ENCODE peak calls at places on chromosomes 12 and 14, in ten cellular contexts. One of them, this sample, is unnamed.

GRCh38 chr12:26318661-26319068 is 123.3 kb downstream of the SSPN start:
- DNase-seq in T-helper 9 cell: no peak
- DNase-seq in hippocampal formation: peak
- DNase-seq in Ammon's horn: peak
- DNase-seq in CD4-positive, alpha-beta T cell: no peak
- DNase-seq in IMR-90: peak
- DNase-seq in pancreas: peak
- DNase-seq in stimulated activated CD4-positive, alpha-beta T cell treated with anti-CD3 and anti-CD28 coated beads, Interleukin-2, amount 100 ng/mL, for 48 hours: no peak
- DNase-seq in NCI-H1092: no peak
- DNase-seq in GM13976: peak
- DNase-seq in this sample: peak

GRCh38 chr12:15701721-15702156 is 87.4 kb downstream of the EPS8 start:
- DNase-seq in IMR-90: peak
- DNase-seq in CD4-positive, alpha-beta T cell: no peak
- DNase-seq in GM13976: no peak
- DNase-seq in pancreas: no peak
- DNase-seq in stimulated activated CD4-positive, alpha-beta T cell treated with anti-CD3 and anti-CD28 coated beads, Interleukin-2, amount 100 ng/mL, for 48 hours: no peak
- DNase-seq in T-helper 9 cell: no peak
- DNase-seq in NCI-H1092: no peak
- DNase-seq in Ammon's horn: no peak
- DNase-seq in hippocampal formation: no peak
- DNase-seq in this sample: no peak

GRCh38 chr12:12007001-12007712 is 63.6 kb upstream of the BCL2L14 start:
- DNase-seq in IMR-90: peak
- DNase-seq in GM13976: peak
- DNase-seq in Ammon's horn: no peak
- DNase-seq in pancreas: no peak
- DNase-seq in NCI-H1092: no peak
- DNase-seq in CD4-positive, alpha-beta T cell: peak
- DNase-seq in stimulated activated CD4-positive, alpha-beta T cell treated with anti-CD3 and anti-CD28 coated beads, Interleukin-2, amount 100 ng/mL, for 48 hours: peak
- DNase-seq in T-helper 9 cell: peak
- DNase-seq in hippocampal formation: no peak
- DNase-seq in this sample: no peak

GRCh38 chr12:109727746-109728726 is 14.4 kb downstream of the FAM222A start:
- DNase-seq in stimulated activated CD4-positive, alpha-beta T cell treated with anti-CD3 and anti-CD28 coated beads, Interleukin-2, amount 100 ng/mL, for 48 hours: no peak
- DNase-seq in GM13976: no peak
- DNase-seq in CD4-positive, alpha-beta T cell: no peak
- DNase-seq in pancreas: no peak
- DNase-seq in Ammon's horn: no peak
- DNase-seq in hippocampal formation: no peak
- DNase-seq in NCI-H1092: no peak
- DNase-seq in T-helper 9 cell: no peak
- DNase-seq in IMR-90: no peak
- DNase-seq in this sample: no peak

GRCh38 chr12:122067966-122068365 is 10.6 kb upstream of the MLXIP start:
- DNase-seq in hippocampal formation: no peak
- DNase-seq in stimulated activated CD4-positive, alpha-beta T cell treated with anti-CD3 and anti-CD28 coated beads, Interleukin-2, amount 100 ng/mL, for 48 hours: no peak
- DNase-seq in GM13976: peak
- DNase-seq in CD4-positive, alpha-beta T cell: peak
- DNase-seq in IMR-90: peak
- DNase-seq in Ammon's horn: no peak
- DNase-seq in pancreas: no peak
- DNase-seq in T-helper 9 cell: no peak
- DNase-seq in NCI-H1092: peak
- DNase-seq in this sample: no peak

GRCh38 chr12:46504494-46504893 is 131.9 kb upstream of the SLC38A2 start:
- DNase-seq in GM13976: no peak
- DNase-seq in stimulated activated CD4-positive, alpha-beta T cell treated with anti-CD3 and anti-CD28 coated beads, Interleukin-2, amount 100 ng/mL, for 48 hours: no peak
- DNase-seq in Ammon's horn: no peak
- DNase-seq in CD4-positive, alpha-beta T cell: no peak
- DNase-seq in IMR-90: no peak
- DNase-seq in T-helper 9 cell: no peak
- DNase-seq in NCI-H1092: no peak
- DNase-seq in pancreas: no peak
- DNase-seq in hippocampal formation: no peak
- DNase-seq in this sample: no peak

GRCh38 chr12:4134434-4134762 is 139.2 kb upstream of the CCND2 start:
- DNase-seq in IMR-90: no peak
- DNase-seq in NCI-H1092: no peak
- DNase-seq in Ammon's horn: no peak
- DNase-seq in CD4-positive, alpha-beta T cell: no peak
- DNase-seq in stimulated activated CD4-positive, alpha-beta T cell treated with anti-CD3 and anti-CD28 coated beads, Interleukin-2, amount 100 ng/mL, for 48 hours: no peak
- DNase-seq in pancreas: no peak
- DNase-seq in T-helper 9 cell: no peak
- DNase-seq in hippocampal formation: no peak
- DNase-seq in GM13976: no peak
- DNase-seq in this sample: no peak

GRCh38 chr12:27333311-27334009 is 824 bp downstream of the BMAL2 start:
- DNase-seq in stimulated activated CD4-positive, alpha-beta T cell treated with anti-CD3 and anti-CD28 coated beads, Interleukin-2, amount 100 ng/mL, for 48 hours: peak
- DNase-seq in GM13976: peak
- DNase-seq in NCI-H1092: no peak
- DNase-seq in T-helper 9 cell: peak
- DNase-seq in IMR-90: no peak
- DNase-seq in Ammon's horn: no peak
- DNase-seq in CD4-positive, alpha-beta T cell: no peak
- DNase-seq in hippocampal formation: no peak
- DNase-seq in pancreas: peak
- DNase-seq in this sample: peak

GRCh38 chr14:79193689-79194477 is 1017.4 kb downstream of the DIO2 start:
- DNase-seq in CD4-positive, alpha-beta T cell: no peak
- DNase-seq in T-helper 9 cell: no peak
- DNase-seq in IMR-90: no peak
- DNase-seq in NCI-H1092: no peak
- DNase-seq in Ammon's horn: no peak
- DNase-seq in GM13976: no peak
- DNase-seq in stimulated activated CD4-positive, alpha-beta T cell treated with anti-CD3 and anti-CD28 coated beads, Interleukin-2, amount 100 ng/mL, for 48 hours: no peak
- DNase-seq in hippocampal formation: no peak
- DNase-seq in pancreas: no peak
- DNase-seq in this sample: no peak

GRCh38 chr14:89589400-89590128 is 172.5 kb upstream of the FOXN3 start:
- DNase-seq in NCI-H1092: no peak
- DNase-seq in IMR-90: no peak
- DNase-seq in pancreas: peak
- DNase-seq in GM13976: peak
- DNase-seq in stimulated activated CD4-positive, alpha-beta T cell treated with anti-CD3 and anti-CD28 coated beads, Interleukin-2, amount 100 ng/mL, for 48 hours: no peak
- DNase-seq in hippocampal formation: no peak
- DNase-seq in Ammon's horn: peak
- DNase-seq in T-helper 9 cell: no peak
- DNase-seq in CD4-positive, alpha-beta T cell: no peak
- DNase-seq in this sample: no peak

GRCh38 chr12:55728185-55728931 is 451 bp downstream of the CD63 start:
- DNase-seq in IMR-90: peak
- DNase-seq in pancreas: peak
- DNase-seq in hippocampal formation: peak
- DNase-seq in T-helper 9 cell: no peak
- DNase-seq in NCI-H1092: no peak
- DNase-seq in CD4-positive, alpha-beta T cell: no peak
- DNase-seq in GM13976: no peak
- DNase-seq in stimulated activated CD4-positive, alpha-beta T cell treated with anti-CD3 and anti-CD28 coated beads, Interleukin-2, amount 100 ng/mL, for 48 hours: no peak
- DNase-seq in Ammon's horn: peak
- DNase-seq in this sample: peak

GRCh38 chr14:94363171-94363624 is 25.2 kb downstream of the SERPINA1 start:
- DNase-seq in NCI-H1092: no peak
- DNase-seq in T-helper 9 cell: no peak
- DNase-seq in Ammon's horn: no peak
- DNase-seq in CD4-positive, alpha-beta T cell: no peak
- DNase-seq in GM13976: no peak
- DNase-seq in pancreas: no peak
- DNase-seq in stimulated activated CD4-positive, alpha-beta T cell treated with anti-CD3 and anti-CD28 coated beads, Interleukin-2, amount 100 ng/mL, for 48 hours: no peak
- DNase-seq in IMR-90: no peak
- DNase-seq in hippocampal formation: no peak
- DNase-seq in this sample: no peak

GRCh38 chr12:2301531-2302461 is 249.0 kb downstream of the CACNA1C start:
- DNase-seq in IMR-90: peak
- DNase-seq in hippocampal formation: no peak
- DNase-seq in T-helper 9 cell: no peak
- DNase-seq in Ammon's horn: no peak
- DNase-seq in pancreas: no peak
- DNase-seq in stimulated activated CD4-positive, alpha-beta T cell treated with anti-CD3 and anti-CD28 coated beads, Interleukin-2, amount 100 ng/mL, for 48 hours: no peak
- DNase-seq in NCI-H1092: no peak
- DNase-seq in CD4-positive, alpha-beta T cell: no peak
- DNase-seq in GM13976: no peak
- DNase-seq in this sample: no peak

GRCh38 chr12:17588968-17589367 is 501.0 kb downstream of the RERGL start:
- DNase-seq in CD4-positive, alpha-beta T cell: no peak
- DNase-seq in T-helper 9 cell: no peak
- DNase-seq in IMR-90: no peak
- DNase-seq in hippocampal formation: no peak
- DNase-seq in GM13976: no peak
- DNase-seq in NCI-H1092: no peak
- DNase-seq in Ammon's horn: no peak
- DNase-seq in stimulated activated CD4-positive, alpha-beta T cell treated with anti-CD3 and anti-CD28 coated beads, Interleukin-2, amount 100 ng/mL, for 48 hours: no peak
- DNase-seq in pancreas: no peak
- DNase-seq in this sample: peak

GRCh38 chr12:13187399-13187798 is 9.1 kb upstream of the EMP1 start:
- DNase-seq in T-helper 9 cell: no peak
- DNase-seq in hippocampal formation: no peak
- DNase-seq in NCI-H1092: no peak
- DNase-seq in Ammon's horn: no peak
- DNase-seq in IMR-90: peak
- DNase-seq in CD4-positive, alpha-beta T cell: no peak
- DNase-seq in stimulated activated CD4-positive, alpha-beta T cell treated with anti-CD3 and anti-CD28 coated beads, Interleukin-2, amount 100 ng/mL, for 48 hours: no peak
- DNase-seq in pancreas: no peak
- DNase-seq in GM13976: no peak
- DNase-seq in this sample: peak

GRCh38 chr14:72801381-72801812 is 92.5 kb downstream of the DPF3 start:
- DNase-seq in GM13976: no peak
- DNase-seq in hippocampal formation: no peak
- DNase-seq in T-helper 9 cell: no peak
- DNase-seq in Ammon's horn: no peak
- DNase-seq in stimulated activated CD4-positive, alpha-beta T cell treated with anti-CD3 and anti-CD28 coated beads, Interleukin-2, amount 100 ng/mL, for 48 hours: no peak
- DNase-seq in NCI-H1092: no peak
- DNase-seq in CD4-positive, alpha-beta T cell: no peak
- DNase-seq in pancreas: no peak
- DNase-seq in IMR-90: peak
- DNase-seq in this sample: no peak

GRCh38 chr12:102232446-102232845 is 34.8 kb upstream of the PMCH start:
- DNase-seq in stimulated activated CD4-positive, alpha-beta T cell treated with anti-CD3 and anti-CD28 coated beads, Interleukin-2, amount 100 ng/mL, for 48 hours: no peak
- DNase-seq in GM13976: no peak
- DNase-seq in IMR-90: peak
- DNase-seq in Ammon's horn: no peak
- DNase-seq in NCI-H1092: no peak
- DNase-seq in pancreas: no peak
- DNase-seq in hippocampal formation: no peak
- DNase-seq in T-helper 9 cell: no peak
- DNase-seq in CD4-positive, alpha-beta T cell: no peak
- DNase-seq in this sample: no peak

GRCh38 chr12:20383612-20384011 is 15.3 kb downstream of the PDE3A start:
- DNase-seq in hippocampal formation: no peak
- DNase-seq in stimulated activated CD4-positive, alpha-beta T cell treated with anti-CD3 and anti-CD28 coated beads, Interleukin-2, amount 100 ng/mL, for 48 hours: no peak
- DNase-seq in pancreas: no peak
- DNase-seq in CD4-positive, alpha-beta T cell: no peak
- DNase-seq in T-helper 9 cell: no peak
- DNase-seq in IMR-90: no peak
- DNase-seq in GM13976: no peak
- DNase-seq in NCI-H1092: no peak
- DNase-seq in Ammon's horn: no peak
- DNase-seq in this sample: no peak

GRCh38 chr14:71230897-71231296 is 323.6 kb downstream of the PCNX1 start:
- DNase-seq in pancreas: no peak
- DNase-seq in IMR-90: no peak
- DNase-seq in hippocampal formation: no peak
- DNase-seq in CD4-positive, alpha-beta T cell: no peak
- DNase-seq in stimulated activated CD4-positive, alpha-beta T cell treated with anti-CD3 and anti-CD28 coated beads, Interleukin-2, amount 100 ng/mL, for 48 hours: no peak
- DNase-seq in T-helper 9 cell: no peak
- DNase-seq in Ammon's horn: no peak
- DNase-seq in GM13976: no peak
- DNase-seq in NCI-H1092: no peak
- DNase-seq in this sample: no peak

GRCh38 chr12:57846285-57846576 is 298 bp downstream of the CTDSP2 start:
- DNase-seq in pancreas: no peak
- DNase-seq in T-helper 9 cell: peak
- DNase-seq in stimulated activated CD4-positive, alpha-beta T cell treated with anti-CD3 and anti-CD28 coated beads, Interleukin-2, amount 100 ng/mL, for 48 hours: no peak
- DNase-seq in NCI-H1092: no peak
- DNase-seq in CD4-positive, alpha-beta T cell: no peak
- DNase-seq in GM13976: peak
- DNase-seq in hippocampal formation: no peak
- DNase-seq in Ammon's horn: no peak
- DNase-seq in IMR-90: no peak
- DNase-seq in this sample: no peak

GRCh38 chr12:121537814-121538698 is 42.8 kb downstream of the KDM2B start:
- DNase-seq in pancreas: no peak
- DNase-seq in NCI-H1092: no peak
- DNase-seq in hippocampal formation: no peak
- DNase-seq in stimulated activated CD4-positive, alpha-beta T cell treated with anti-CD3 and anti-CD28 coated beads, Interleukin-2, amount 100 ng/mL, for 48 hours: no peak
- DNase-seq in GM13976: peak
- DNase-seq in T-helper 9 cell: no peak
- DNase-seq in CD4-positive, alpha-beta T cell: peak
- DNase-seq in IMR-90: no peak
- DNase-seq in Ammon's horn: no peak
- DNase-seq in this sample: peak

GRCh38 chr14:68506645-68507405 is 286.0 kb downstream of the ZFP36L1 start:
- DNase-seq in IMR-90: no peak
- DNase-seq in NCI-H1092: no peak
- DNase-seq in pancreas: no peak
- DNase-seq in hippocampal formation: no peak
- DNase-seq in T-helper 9 cell: no peak
- DNase-seq in Ammon's horn: no peak
- DNase-seq in CD4-positive, alpha-beta T cell: peak
- DNase-seq in GM13976: peak
- DNase-seq in stimulated activated CD4-positive, alpha-beta T cell treated with anti-CD3 and anti-CD28 coated beads, Interleukin-2, amount 100 ng/mL, for 48 hours: no peak
- DNase-seq in this sample: no peak

GRCh38 chr14:60563113-60563512 is 54.2 kb downstream of the SIX6 start:
- DNase-seq in CD4-positive, alpha-beta T cell: no peak
- DNase-seq in pancreas: no peak
- DNase-seq in hippocampal formation: no peak
- DNase-seq in T-helper 9 cell: no peak
- DNase-seq in GM13976: no peak
- DNase-seq in Ammon's horn: no peak
- DNase-seq in IMR-90: peak
- DNase-seq in NCI-H1092: no peak
- DNase-seq in stimulated activated CD4-positive, alpha-beta T cell treated with anti-CD3 and anti-CD28 coated beads, Interleukin-2, amount 100 ng/mL, for 48 hours: no peak
- DNase-seq in this sample: no peak

GRCh38 chr12:42706331-42706730 is 116.8 kb upstream of the PRICKLE1 start:
- DNase-seq in IMR-90: no peak
- DNase-seq in T-helper 9 cell: no peak
- DNase-seq in pancreas: no peak
- DNase-seq in NCI-H1092: no peak
- DNase-seq in GM13976: no peak
- DNase-seq in hippocampal formation: no peak
- DNase-seq in stimulated activated CD4-positive, alpha-beta T cell treated with anti-CD3 and anti-CD28 coated beads, Interleukin-2, amount 100 ng/mL, for 48 hours: no peak
- DNase-seq in CD4-positive, alpha-beta T cell: no peak
- DNase-seq in Ammon's horn: no peak
- DNase-seq in this sample: no peak

GRCh38 chr14:96568646-96569045 is 66.5 kb downstream of the PAPOLA start:
- DNase-seq in hippocampal formation: no peak
- DNase-seq in Ammon's horn: no peak
- DNase-seq in CD4-positive, alpha-beta T cell: no peak
- DNase-seq in pancreas: no peak
- DNase-seq in stimulated activated CD4-positive, alpha-beta T cell treated with anti-CD3 and anti-CD28 coated beads, Interleukin-2, amount 100 ng/mL, for 48 hours: no peak
- DNase-seq in T-helper 9 cell: no peak
- DNase-seq in NCI-H1092: no peak
- DNase-seq in IMR-90: no peak
- DNase-seq in GM13976: no peak
- DNase-seq in this sample: no peak

GRCh38 chr14:25953532-25954144 is 644.2 kb downstream of the NOVA1 start:
- DNase-seq in T-helper 9 cell: no peak
- DNase-seq in stimulated activated CD4-positive, alpha-beta T cell treated with anti-CD3 and anti-CD28 coated beads, Interleukin-2, amount 100 ng/mL, for 48 hours: no peak
- DNase-seq in pancreas: no peak
- DNase-seq in GM13976: no peak
- DNase-seq in IMR-90: no peak
- DNase-seq in NCI-H1092: no peak
- DNase-seq in hippocampal formation: no peak
- DNase-seq in CD4-positive, alpha-beta T cell: no peak
- DNase-seq in Ammon's horn: no peak
- DNase-seq in this sample: no peak